ENCODE peak calls at places on chromosomes 1 and 21, in four cellular contexts. C is H9; A is activated CD4-positive, CD25-positive, alpha-beta regulatory T cell treated with anti-CD3 and anti-CD28 coated beads, Interleukin-2, amount 50 U/mL, for 72 hours; N is head of caudate nucleus. K is an unnamed sample.
A peak's percentile ranks its signal among the peaks of the same experiment; 100 is the strongest.

GRCh38 chr1:168737446-168737845 is 8.4 kb upstream of the DPT start:
- DNase-seq in C (no peak), A (no peak), N (peak; percentile 93), K (peak; percentile 4)

GRCh38 chr1:175471039-175471800 is 272.2 kb downstream of the TNR start:
- DNase-seq in C (no peak), A (no peak), N (no peak), K (no peak)

GRCh38 chr1:245978915-245979314 is 528.2 kb downstream of the SMYD3 start:
- DNase-seq in C (no peak), A (no peak), N (no peak), K (no peak)

GRCh38 chr1:223233410-223234163 is 90.5 kb upstream of the TLR5 start:
- DNase-seq in C (peak; percentile 23), A (no peak), N (peak; percentile 88), K (peak; percentile 16)

GRCh38 chr1:29519733-29520132 is 283.4 kb downstream of the PTPRU start:
- DNase-seq in C (peak; percentile 7), A (no peak), N (no peak), K (no peak)

GRCh38 chr1:63835075-63835633 is 61.3 kb downstream of the ROR1 start:
- DNase-seq in C (no peak), A (no peak), N (no peak), K (no peak)

GRCh38 chr1:202159534-202160371 is 649 bp downstream of the PTPN7 start:
- DNase-seq in C (peak; percentile 32), A (peak; percentile 66), N (no peak), K (peak; percentile 90)

GRCh38 chr1:147598631-147599361 is 57.5 kb downstream of the BCL9 start:
- DNase-seq in C (no peak), A (peak; percentile 44), N (peak; percentile 38), K (peak; percentile 62)

GRCh38 chr1:4973341-4973740 is 318.9 kb downstream of the AJAP1 start:
- DNase-seq in C (no peak), A (no peak), N (no peak), K (no peak)

GRCh38 chr1:208184993-208185703 is 59.0 kb downstream of the PLXNA2 start:
- DNase-seq in C (no peak), A (no peak), N (no peak), K (no peak)

GRCh38 chr21:29295066-29295650 is 3.6 kb upstream of the BACH1 start:
- DNase-seq in C (no peak), A (peak; percentile 36), N (no peak), K (peak; percentile 47)

GRCh38 chr1:103520822-103521221 is 4.7 kb upstream of the RNPC3 start:
- DNase-seq in C (no peak), A (no peak), N (no peak), K (no peak)

GRCh38 chr1:116847688-116848531 is 61.8 kb upstream of the PTGFRN start:
- DNase-seq in C (no peak), A (no peak), N (no peak), K (peak; percentile 37)

GRCh38 chr1:203911806-203912205 is 50.4 kb downstream of the SNRPE start:
- DNase-seq in C (no peak), A (no peak), N (no peak), K (no peak)

GRCh38 chr1:221824909-221825308 is 83.0 kb upstream of the DUSP10 start:
- DNase-seq in C (no peak), A (no peak), N (no peak), K (no peak)

GRCh38 chr1:225813250-225813964 is 3.5 kb downstream of the EPHX1 start:
- DNase-seq in C (no peak), A (no peak), N (no peak), K (peak; percentile 30)

GRCh38 chr1:33225586-33225985 is 30.7 kb upstream of the ZNF362 start:
- DNase-seq in C (no peak), A (no peak), N (no peak), K (no peak)

GRCh38 chr1:228224198-228225164 is 16.6 kb downstream of the OBSCN start:
- DNase-seq in C (no peak), A (no peak), N (no peak), K (no peak)

GRCh38 chr21:39847877-39848276 is 19.4 kb upstream of the PCP4 start:
- DNase-seq in C (no peak), A (no peak), N (no peak), K (no peak)

GRCh38 chr1:27861436-27861835 is 10.9 kb upstream of the THEMIS2 start:
- DNase-seq in C (no peak), A (no peak), N (no peak), K (no peak)

GRCh38 chr21:44648557-44649311 is 2.5 kb downstream of the KRTAP10-11 start:
- DNase-seq in C (no peak), A (no peak), N (no peak), K (no peak)

GRCh38 chr1:185152187-185152767 is 4.5 kb downstream of the TRMT1L start:
- DNase-seq in C (no peak), A (no peak), N (no peak), K (no peak)

GRCh38 chr1:185337221-185337620 is 20.2 kb upstream of the IVNS1ABP start:
- DNase-seq in C (no peak), A (no peak), N (no peak), K (no peak)

GRCh38 chr1:207002731-207003146 is 29.8 kb downstream of the C1orf116 start:
- DNase-seq in C (no peak), A (no peak), N (no peak), K (no peak)

GRCh38 chr21:45126085-45126687 is 51.8 kb downstream of the ADARB1 start:
- DNase-seq in C (no peak), A (no peak), N (no peak), K (no peak)

GRCh38 chr21:34147835-34148804 is 74.7 kb downstream of the MRPS6 start:
- DNase-seq in C (no peak), A (no peak), N (no peak), K (no peak)

K was measured in activated CD8-positive, alpha-beta T cell treated with anti-CD3 and anti-CD28 coated beads for 36 hours.